ENCODE peak calls at places on chromosomes 12 and 14, in eight cellular contexts. V is CD8-positive, alpha-beta T cell; W is body of pancreas; R is heart right ventricle; L is pancreas; S is colonic mucosa; M is IMR-90; P is neuronal stem cell. N is an unnamed sample. For H3K36me3, the result is how much of the 10 kb centered on the place peaks cover.

GRCh38 chr12:68641138-68641537 is 30.4 kb downstream of the RAP1B start:
- DNase-seq in P (no peak), M (no peak), W (no peak), R (no peak), S (no peak), V (no peak), L (no peak), N (no peak)

GRCh38 chr14:80055912-80056801 is 155.1 kb downstream of the DIO2 start:
- DNase-seq in W (peak), L (peak), S (peak), V (no peak), P (peak), M (peak), R (peak), N (no peak)

GRCh38 chr12:104056419-104056972 is 6.5 kb upstream of the GLT8D2 start:
- DNase-seq in M (peak), L (no peak), W (no peak), V (no peak), R (no peak), P (no peak), S (no peak), N (no peak)

GRCh38 chr14:67514650-67515385 is 18.3 kb upstream of the PLEKHH1 start:
- DNase-seq in M (peak), V (peak), L (peak), R (peak), W (peak), P (no peak), S (peak), N (peak)

GRCh38 chr12:18703326-18703725 is 34.5 kb downstream of the PLCZ1 start:
- DNase-seq in R (no peak), L (no peak), M (no peak), P (no peak), S (no peak), W (no peak), V (no peak), N (no peak)

GRCh38 chr14:29892327-29892726 is 35.3 kb downstream of the PRKD1 start:
- DNase-seq in L (no peak), P (no peak), R (no peak), M (peak), S (no peak), W (no peak), V (no peak), N (no peak)

GRCh38 chr14:81400202-81400678 is at the start of gene STON2:
- DNase-seq in V (no peak), P (no peak), M (no peak), R (peak), S (peak), L (no peak), W (peak), N (peak)

GRCh38 chr14:90785474-90785873 is 30.8 kb downstream of the TTC7B start:
- DNase-seq in R (no peak), L (peak), V (no peak), P (no peak), M (no peak), S (peak), W (peak), N (peak)

GRCh38 chr14:22112004-22112403 is 438.4 kb upstream of the OR4E1 start:
- DNase-seq in R (no peak), M (no peak), W (no peak), L (no peak), P (no peak), S (peak), V (no peak), N (no peak)

GRCh38 chr12:11673666-11674464 is 24.4 kb downstream of the ETV6 start:
- DNase-seq in P (no peak), M (peak), R (no peak), S (no peak), V (no peak), W (no peak), L (no peak), N (peak)

GRCh38 chr14:69625299-69626131 is 14.1 kb downstream of the SUSD6 start:
- DNase-seq in M (peak), W (peak), L (no peak), P (no peak), R (peak), S (peak), V (peak), N (peak)

GRCh38 chr14:20460458-20461229 is 590 bp downstream of the PIP4P1 start:
- DNase-seq in P (no peak), V (peak), M (no peak), S (peak), R (peak), L (peak), W (peak), N (no peak)

GRCh38 chr12:88957358-88957757 is 377.1 kb upstream of the KITLG start:
- DNase-seq in P (no peak), V (no peak), M (peak), W (no peak), L (no peak), S (no peak), R (no peak), N (no peak)

GRCh38 chr12:95766356-95767019 is 24.1 kb downstream of the NTN4 start:
- DNase-seq in P (no peak), L (no peak), V (no peak), M (peak), S (no peak), W (no peak), R (no peak), N (no peak)

GRCh38 chr14:24162083-24162482 is 1.0 kb downstream of the IRF9 start:
- DNase-seq in R (no peak), L (no peak), V (no peak), W (no peak), S (no peak), M (peak), P (no peak), N (no peak)

GRCh38 chr14:22070119-22070982 is 396.7 kb upstream of the OR4E1 start:
- DNase-seq in L (no peak), V (peak), W (no peak), S (peak), M (no peak), R (peak), P (no peak), N (peak)

GRCh38 chr12:104479141-104479662 is 22.5 kb downstream of the CHST11 start:
- DNase-seq in L (no peak), W (no peak), V (no peak), R (no peak), P (no peak), M (no peak), S (no peak), N (no peak)

GRCh38 chr12:24038211-24038997 is 88.9 kb upstream of the SOX5 start:
- DNase-seq in M (no peak), L (no peak), S (no peak), V (no peak), R (no peak), W (no peak), P (no peak), N (no peak)

GRCh38 chr12:104852904-104853303 is 105.2 kb downstream of the SLC41A2 start:
- DNase-seq in R (no peak), S (no peak), W (no peak), P (no peak), L (no peak), V (no peak), M (no peak), N (no peak)

GRCh38 chr14:96502621-96503251 is 554 bp downstream of the PAPOLA start:
- DNase-seq in V (peak), S (peak), L (peak), P (peak), R (peak), W (peak), M (peak), N (peak)

GRCh38 chr14:58078471-58078870 is 73.5 kb downstream of the ARMH4 start:
- DNase-seq in L (no peak), M (peak), P (no peak), R (no peak), V (no peak), W (no peak), S (no peak), N (no peak)

GRCh38 chr14:35971965-35972630 is 146.0 kb downstream of the BRMS1L start:
- DNase-seq in M (no peak), V (no peak), W (no peak), R (no peak), L (no peak), P (no peak), S (no peak), N (no peak)
- H3K27ac ChIP-seq in M (no peak), V (no peak), W (no peak), R (no peak), L (no peak), P (no peak), S (no peak), N (no peak)

GRCh38 chr12:45850302-45850701 is 120.8 kb downstream of the ARID2 start:
- DNase-seq in W (no peak), L (no peak), P (no peak), S (no peak), V (no peak), M (no peak), R (no peak), N (no peak)

GRCh38 chr12:45852508-45852907 is 123.0 kb downstream of the ARID2 start:
- DNase-seq in R (peak), V (no peak), S (no peak), M (no peak), W (no peak), P (no peak), L (no peak), N (no peak)

GRCh38 chr12:45849289-45849688 is 119.8 kb downstream of the ARID2 start:
- DNase-seq in P (no peak), L (no peak), S (no peak), V (no peak), M (peak), W (no peak), R (no peak), N (no peak)

GRCh38 chr12:45853550-45853949 is 124.0 kb downstream of the ARID2 start:
- DNase-seq in W (no peak), P (no peak), L (no peak), R (no peak), M (no peak), V (no peak), S (no peak), N (no peak)
- H3K36me3 ChIP-seq in W (under half), P (under half), L (under half), R (half or more), M (under half), V (under half), S (under half), N (half or more)

DNA sequence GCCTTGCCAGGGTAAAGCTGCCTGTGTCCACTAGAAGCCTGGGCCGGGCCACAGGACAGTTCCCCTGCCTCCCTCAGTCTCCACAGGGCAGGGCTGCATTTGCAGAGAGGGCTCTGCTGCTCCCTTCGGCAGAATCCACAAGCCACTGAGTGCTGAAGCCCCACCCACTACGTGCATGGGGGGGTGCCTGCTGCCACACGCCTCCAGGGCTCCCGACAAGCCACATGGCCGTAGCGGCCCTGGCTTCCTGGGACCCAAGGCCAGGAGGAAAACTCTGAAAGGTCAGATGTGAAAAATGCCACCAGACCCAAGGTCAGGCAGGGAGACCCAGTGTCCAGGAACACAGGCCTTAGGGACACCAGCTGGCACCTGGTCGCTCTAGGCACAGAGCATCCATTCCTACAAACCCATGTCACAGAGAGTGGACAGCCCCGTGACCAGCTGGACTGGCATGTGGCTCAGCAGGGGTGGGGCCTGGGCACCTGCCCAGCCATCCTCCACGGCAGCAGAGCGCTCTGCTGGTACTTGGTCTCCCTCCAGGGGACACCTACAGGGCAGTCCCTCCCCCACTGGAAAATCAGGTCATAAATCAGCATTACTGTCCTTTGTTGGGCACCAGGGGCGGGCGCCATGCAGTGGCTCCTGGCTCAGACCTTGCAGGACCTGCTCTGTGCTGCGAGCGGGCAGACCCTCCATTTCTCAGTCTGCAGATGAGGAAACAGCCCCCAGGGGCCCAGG is 42.9 kb downstream of the CCDC85C start:
- DNase-seq in M (no peak), W (peak), P (no peak), S (no peak), R (no peak), V (no peak), L (peak), N (peak)
- H3K27ac ChIP-seq in M (no peak), W (peak), P (no peak), S (no peak), R (peak), V (no peak), L (peak), N (peak)

GRCh38 chr14:64931123-64931522 is 11.4 kb downstream of the GPX2 start:
- DNase-seq in V (no peak), P (no peak), W (no peak), L (no peak), R (no peak), M (no peak), S (no peak), N (no peak)
- H3K36me3 ChIP-seq in V (under half), P (under half), W (under half), L (under half), R (half or more), M (under half), S (under half), N (half or more)

GRCh38 chr14:77303417-77304156 is 17.1 kb downstream of the POMT2 start:
- DNase-seq in P (no peak), W (no peak), S (no peak), M (peak), R (no peak), V (no peak), L (no peak), N (no peak)
- H3K27ac ChIP-seq in P (no peak), W (no peak), S (peak), M (peak), R (no peak), V (no peak), L (no peak), N (no peak)

GRCh38 chr14:103510311-103511021 is 12.2 kb downstream of the CKB start:
- DNase-seq in W (no peak), V (no peak), P (no peak), R (no peak), S (no peak), L (no peak), M (no peak), N (peak)
- H3K36me3 ChIP-seq in W (under half), V (under half), P (under half), R (half or more), S (under half), L (under half), M (under half), N (under half)

GRCh38 chr12:51953925-51954324 is 2.4 kb downstream of the ACVR1B start:
- DNase-seq in V (no peak), L (no peak), S (no peak), M (no peak), P (no peak), W (no peak), R (no peak), N (no peak)
- H3K27ac ChIP-seq in V (no peak), L (peak), S (peak), M (no peak), P (no peak), W (peak), R (peak), N (peak)

N was measured in heart left ventricle.